ENCODE peak calls at places on chromosomes 5 and 9, in seven cellular contexts. W, C, P, Z, T, K and B are unnamed samples.

GRCh38 chr5:140800816-140801493 is at the start of gene PCDHA3:
- DNase-seq in W (no peak), C (peak), P (peak), Z (no peak), T (no peak), K (peak), B (no peak)

GRCh38 chr5:25905646-25906045 is 1132.7 kb downstream of the CDH9 start:
- DNase-seq in W (no peak), C (no peak), P (no peak), Z (no peak), T (no peak), K (no peak), B (no peak)

GRCh38 chr9:111924281-111924680 is 27.7 kb downstream of the UGCG start:
- DNase-seq in W (no peak), C (peak), P (no peak), Z (no peak), T (no peak), K (no peak), B (no peak)

GRCh38 chr9:36173861-36174260 is 4.7 kb downstream of the CCIN start:
- DNase-seq in W (no peak), C (no peak), P (no peak), Z (no peak), T (no peak), K (no peak), B (no peak)

GRCh38 chr9:16121593-16121992 is 568.8 kb downstream of the CCDC171 start:
- DNase-seq in W (no peak), C (peak), P (no peak), Z (no peak), T (peak), K (no peak), B (no peak)

GRCh38 chr5:177496111-177497010 is 1.0 kb downstream of the PDLIM7 start:
- DNase-seq in W (peak), C (peak), P (peak), Z (peak), T (peak), K (peak), B (peak)

GRCh38 chr9:91423785-91424402 is at the start of gene NFIL3:
- DNase-seq in W (peak), C (peak), P (peak), Z (no peak), T (peak), K (peak), B (peak)

GRCh38 chr5:167452186-167452585 is 839.3 kb upstream of the WWC1 start:
- DNase-seq in W (no peak), C (no peak), P (no peak), Z (no peak), T (no peak), K (no peak), B (no peak)

GRCh38 chr5:150400327-150401075 is 12.2 kb downstream of the CD74 start:
- DNase-seq in W (no peak), C (no peak), P (no peak), Z (no peak), T (no peak), K (no peak), B (no peak)

GRCh38 chr9:137478613-137479314 is 19.6 kb upstream of the NSMF start:
- DNase-seq in W (no peak), C (peak), P (no peak), Z (no peak), T (no peak), K (no peak), B (no peak)

GRCh38 chr5:177369913-177370487 is 12.3 kb downstream of the RGS14 start:
- DNase-seq in W (no peak), C (no peak), P (no peak), Z (no peak), T (no peak), K (no peak), B (no peak)

GRCh38 chr9:117013596-117013995 is 326.5 kb downstream of the TRIM32 start:
- DNase-seq in W (no peak), C (no peak), P (no peak), Z (no peak), T (no peak), K (no peak), B (no peak)

GRCh38 chr5:159341914-159342313 is 11.6 kb upstream of the IL12B start:
- DNase-seq in W (peak), C (peak), P (peak), Z (peak), T (peak), K (no peak), B (no peak)

GRCh38 chr9:127451681-127452480 is 571 bp downstream of the LRSAM1 start:
- DNase-seq in W (peak), C (peak), P (no peak), Z (no peak), T (peak), K (peak), B (peak)

GRCh38 chr5:153753645-153754432 is 263.4 kb downstream of the GRIA1 start:
- DNase-seq in W (no peak), C (no peak), P (no peak), Z (no peak), T (peak), K (no peak), B (no peak)

GRCh38 chr5:169954786-169955185 is 25.5 kb downstream of the INSYN2B start:
- DNase-seq in W (no peak), C (no peak), P (no peak), Z (peak), T (no peak), K (no peak), B (no peak)

GRCh38 chr5:132384506-132384905 is 15.0 kb downstream of the SLC22A5 start:
- DNase-seq in W (no peak), C (no peak), P (no peak), Z (no peak), T (no peak), K (no peak), B (no peak)

GRCh38 chr9:35645736-35646582 is 4.8 kb downstream of the SIT1 start:
- DNase-seq in W (peak), C (no peak), P (no peak), Z (no peak), T (no peak), K (peak), B (peak)